ENCODE peak calls at places on chromosome 22, in four cellular contexts. H, T, I and V are unnamed samples.

GRCh38 chr22:40975346-40975745 is 24.2 kb downstream of the RBX1 start:
- DNase-seq in H (no peak), T (no peak), I (no peak), V (no peak)

GRCh38 chr22:30481711-30482110 is 9.9 kb upstream of the SEC14L3 start:
- DNase-seq in H (peak), T (peak), I (no peak), V (no peak)

GRCh38 chr22:46769191-46769675 is 6.8 kb downstream of the TBC1D22A start:
- DNase-seq in H (no peak), T (no peak), I (no peak), V (no peak)

GRCh38 chr22:26812731-26813130 is 155.3 kb downstream of the MIAT start:
- DNase-seq in H (no peak), T (no peak), I (no peak), V (no peak)

GRCh38 chr22:44411226-44412135 is 86.6 kb downstream of the RTL6 start:
- DNase-seq in H (no peak), T (no peak), I (no peak), V (no peak)

GRCh38 chr22:40403141-40403540 is 32.7 kb downstream of the SGSM3 start:
- DNase-seq in H (no peak), T (no peak), I (no peak), V (no peak)

GRCh38 chr22:41481131-41481830 is 12.4 kb downstream of the ACO2 start:
- DNase-seq in H (peak), T (no peak), I (no peak), V (no peak)

GRCh38 chr22:33919591-33920501 is at the start of gene LARGE1:
- DNase-seq in H (peak), T (peak), I (no peak), V (peak)

GRCh38 chr22:36569999-36570398 is 41.0 kb upstream of the EIF3D start:
- DNase-seq in H (peak), T (peak), I (no peak), V (peak)

GRCh38 chr22:44384981-44385610 is 72.3 kb upstream of the SHISAL1 start:
- DNase-seq in H (no peak), T (no peak), I (no peak), V (no peak)

GRCh38 chr22:39627865-39628562 is 57.5 kb downstream of the CACNA1I start:
- DNase-seq in H (no peak), T (peak), I (no peak), V (no peak)

GRCh38 chr22:45971389-45972028 is 5.5 kb downstream of the WNT7B start:
- DNase-seq in H (no peak), T (no peak), I (no peak), V (no peak)

GRCh38 chr22:44880588-44881245 is 128.3 kb downstream of the ARHGAP8 start:
- DNase-seq in H (no peak), T (no peak), I (no peak), V (no peak)

GRCh38 chr22:36663581-36663980 is 40.0 kb downstream of the CACNG2 start:
- DNase-seq in H (no peak), T (no peak), I (no peak), V (no peak)

GRCh38 chr22:41394012-41394356 is 12.2 kb downstream of the TEF start:
- DNase-seq in H (no peak), T (no peak), I (no peak), V (no peak)

DNA sequence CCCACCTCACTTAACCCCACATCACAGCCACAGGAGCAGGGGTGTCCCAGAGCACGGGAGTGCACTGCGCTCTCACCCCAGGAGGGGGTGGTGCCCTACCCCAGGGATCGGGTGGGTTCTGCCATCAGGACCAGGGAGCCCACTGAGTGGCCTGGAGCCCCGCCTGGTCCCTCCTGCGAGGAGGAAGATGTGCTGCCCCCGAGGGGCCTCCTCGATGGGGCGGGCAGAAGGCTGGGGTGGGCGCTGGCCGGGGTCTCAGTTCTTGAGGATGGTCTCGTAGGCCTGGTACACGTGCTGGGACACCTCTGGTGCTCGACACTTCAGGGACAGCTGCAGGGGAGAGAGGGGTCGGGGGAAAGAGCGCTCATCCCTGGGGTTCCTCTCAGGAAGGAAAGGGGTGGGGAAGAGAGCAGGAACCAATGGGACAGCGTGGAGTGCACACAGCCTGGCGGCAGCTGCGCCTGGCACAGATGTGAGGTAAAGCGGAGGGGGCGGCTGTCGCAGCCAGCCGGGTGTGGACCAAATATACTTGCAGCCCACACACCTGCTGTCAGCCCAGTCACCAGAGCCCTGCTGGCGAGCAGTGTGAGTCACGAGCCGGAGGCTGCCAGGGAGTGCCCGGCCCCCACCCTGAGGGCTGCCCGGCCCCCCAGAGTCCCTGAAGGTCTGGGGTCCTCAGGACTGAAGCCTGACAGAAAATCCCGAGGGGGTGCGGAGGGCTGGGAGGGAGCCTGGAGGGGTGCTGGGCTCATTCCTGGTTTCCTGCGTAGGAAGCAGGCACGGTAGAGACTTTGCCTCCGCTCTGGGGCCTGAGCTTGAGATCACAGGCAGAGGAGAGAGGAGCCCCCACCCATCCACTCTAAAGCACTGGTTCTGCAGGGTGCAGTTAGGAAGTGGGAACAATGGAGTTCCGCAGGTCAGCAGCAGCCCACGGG is 13.3 kb upstream of the RASL10A start:
- DNase-seq in H (peak), T (no peak), I (no peak), V (no peak)
- TF ChIP-seq ELK1 in H (no peak), T (no peak), I (no peak), V (no peak)

GRCh38 chr22:34951212-34951611 is 114.7 kb upstream of the ISX start:
- DNase-seq in H (no peak), T (no peak), I (no peak), V (no peak)
- TF ChIP-seq ELK1 in H (no peak), T (no peak), I (no peak), V (no peak)

GRCh38 chr22:19741053-19741452 is 17.7 kb downstream of the GP1BB start:
- DNase-seq in H (no peak), T (no peak), I (no peak), V (no peak)
- TF ChIP-seq ELK1 in H (no peak), T (no peak), I (no peak), V (no peak)

GRCh38 chr22:17258015-17258827 is 39.0 kb upstream of the ADA2 start:
- DNase-seq in H (no peak), T (peak), I (peak), V (no peak)

GRCh38 chr22:17257578-17257977 is 38.3 kb upstream of the ADA2 start:
- DNase-seq in H (no peak), T (no peak), I (no peak), V (no peak)

GRCh38 chr22:17260291-17260690 is 41.1 kb upstream of the ADA2 start:
- DNase-seq in H (no peak), T (no peak), I (no peak), V (no peak)

GRCh38 chr22:17260950-17261349 is 41.7 kb upstream of the ADA2 start:
- DNase-seq in H (no peak), T (no peak), I (no peak), V (no peak)

DNA sequence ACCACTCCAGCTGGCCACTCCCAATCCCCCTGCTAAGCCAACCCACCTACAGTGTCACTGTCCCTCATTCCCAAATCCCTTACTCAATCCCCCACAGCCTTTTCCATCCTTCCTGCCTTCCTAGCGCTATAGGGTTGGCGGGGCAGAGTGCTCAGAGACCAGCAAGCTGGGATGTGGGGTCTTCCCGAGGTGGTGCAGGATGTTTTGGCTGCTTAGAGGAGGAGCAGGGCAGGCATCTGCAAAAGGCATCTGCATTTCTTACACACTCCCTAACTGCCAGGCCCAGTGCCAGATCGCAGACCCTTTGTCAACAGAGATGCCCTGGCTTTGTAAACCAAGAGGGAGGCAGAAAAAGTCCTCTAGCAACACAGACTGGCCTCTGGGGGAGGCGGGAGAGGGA is 37.9 kb upstream of the ADA2 start:
- DNase-seq in H (no peak), T (no peak), I (no peak), V (no peak)
- TF ChIP-seq ELK1 in H (no peak), T (no peak), I (no peak), V (no peak)

GRCh38 chr22:32475428-32476010 is 908 bp downstream of the FBXO7 start:
- DNase-seq in H (no peak), T (no peak), I (no peak), V (no peak)
- TF ChIP-seq ELK1 in H (no peak), T (no peak), I (no peak), V (no peak)